ENCODE peak calls at places on chromosomes 5 and 9, in six cellular contexts. One of them, this sample, is unnamed.

GRCh38 chr5:68533571-68534051 is 318.1 kb downstream of the PIK3R1 start:
- DNase-seq in RWPE2: no peak
- DNase-seq in NB4: peak; percentile 9
- DNase-seq in ovary: no peak
- DNase-seq in transverse colon: peak; percentile 41
- DNase-seq in endothelial cell: no peak
- DNase-seq in this sample: no peak

GRCh38 chr9:37262410-37262809 is 142.0 kb downstream of the ZCCHC7 start:
- DNase-seq in RWPE2: no peak
- DNase-seq in NB4: peak; percentile 10
- DNase-seq in ovary: no peak
- DNase-seq in transverse colon: no peak
- DNase-seq in endothelial cell: peak; percentile 20
- DNase-seq in this sample: no peak

GRCh38 chr9:91119679-91120078 is 242.0 kb downstream of the AUH start:
- DNase-seq in RWPE2: no peak
- DNase-seq in NB4: no peak
- DNase-seq in ovary: no peak
- DNase-seq in transverse colon: no peak
- DNase-seq in endothelial cell: no peak
- DNase-seq in this sample: no peak

GRCh38 chr9:114366334-114367128 is 21.3 kb downstream of the AKNA start:
- DNase-seq in RWPE2: no peak
- DNase-seq in NB4: peak; percentile 84
- DNase-seq in ovary: no peak
- DNase-seq in transverse colon: peak; percentile 47
- DNase-seq in endothelial cell: no peak
- DNase-seq in this sample: no peak

GRCh38 chr9:72443855-72444254 is 77.6 kb upstream of the TMC1 start:
- DNase-seq in RWPE2: no peak
- DNase-seq in NB4: peak; percentile 71
- DNase-seq in ovary: no peak
- DNase-seq in transverse colon: no peak
- DNase-seq in endothelial cell: no peak
- DNase-seq in this sample: no peak

GRCh38 chr9:70080481-70081119 is 37.0 kb downstream of the MAMDC2 start:
- DNase-seq in RWPE2: no peak
- DNase-seq in NB4: peak; percentile 3
- DNase-seq in ovary: no peak
- DNase-seq in transverse colon: no peak
- DNase-seq in endothelial cell: no peak
- DNase-seq in this sample: no peak

GRCh38 chr5:174387448-174387847 is 336.9 kb upstream of the MSX2 start:
- DNase-seq in RWPE2: no peak
- DNase-seq in NB4: no peak
- DNase-seq in ovary: no peak
- DNase-seq in transverse colon: no peak
- DNase-seq in endothelial cell: no peak
- DNase-seq in this sample: no peak

GRCh38 chr9:137147793-137148160 is 8.8 kb downstream of the GRIN1 start:
- DNase-seq in RWPE2: peak; percentile 58
- DNase-seq in NB4: no peak
- DNase-seq in ovary: no peak
- DNase-seq in transverse colon: no peak
- DNase-seq in endothelial cell: no peak
- DNase-seq in this sample: no peak

GRCh38 chr9:76773051-76773450 is 8.8 kb downstream of the PCA3 start:
- DNase-seq in RWPE2: no peak
- DNase-seq in NB4: no peak
- DNase-seq in ovary: no peak
- DNase-seq in transverse colon: no peak
- DNase-seq in endothelial cell: no peak
- DNase-seq in this sample: no peak

GRCh38 chr9:135119496-135120064 is 32.1 kb downstream of the OLFM1 start:
- DNase-seq in RWPE2: no peak
- DNase-seq in NB4: no peak
- DNase-seq in ovary: no peak
- DNase-seq in transverse colon: no peak
- DNase-seq in endothelial cell: no peak
- DNase-seq in this sample: no peak

GRCh38 chr9:33388110-33388994 is 14.0 kb downstream of the AQP7 start:
- DNase-seq in RWPE2: no peak
- DNase-seq in NB4: no peak
- DNase-seq in ovary: no peak
- DNase-seq in transverse colon: no peak
- DNase-seq in endothelial cell: no peak
- DNase-seq in this sample: no peak

GRCh38 chr9:115837618-115838017 is 316.0 kb upstream of the PAPPA start:
- DNase-seq in RWPE2: no peak
- DNase-seq in NB4: no peak
- DNase-seq in ovary: no peak
- DNase-seq in transverse colon: no peak
- DNase-seq in endothelial cell: no peak
- DNase-seq in this sample: no peak

GRCh38 chr5:113606298-113607134 is 93.0 kb downstream of the YTHDC2 start:
- DNase-seq in RWPE2: no peak
- DNase-seq in NB4: peak; percentile 54
- DNase-seq in ovary: peak; percentile 51
- DNase-seq in transverse colon: peak; percentile 11
- DNase-seq in endothelial cell: peak; percentile 66
- DNase-seq in this sample: no peak

GRCh38 chr9:69433968-69434367 is 109.0 kb downstream of the ENTREP1 start:
- DNase-seq in RWPE2: no peak
- DNase-seq in NB4: no peak
- DNase-seq in ovary: no peak
- DNase-seq in transverse colon: no peak
- DNase-seq in endothelial cell: no peak
- DNase-seq in this sample: no peak

GRCh38 chr9:132078369-132079356 is 1.0 kb downstream of the MED27 start:
- DNase-seq in RWPE2: no peak
- DNase-seq in NB4: no peak
- DNase-seq in ovary: peak; percentile 43
- DNase-seq in transverse colon: no peak
- DNase-seq in endothelial cell: no peak
- DNase-seq in this sample: peak; percentile 15

GRCh38 chr9:133050781-133051180 is 11.0 kb upstream of the CEL start:
- DNase-seq in RWPE2: no peak
- DNase-seq in NB4: no peak
- DNase-seq in ovary: no peak
- DNase-seq in transverse colon: peak; percentile 81
- DNase-seq in endothelial cell: no peak
- DNase-seq in this sample: no peak

GRCh38 chr5:158463188-158463587 is 604.2 kb upstream of the CLINT1 start:
- DNase-seq in RWPE2: no peak
- DNase-seq in NB4: no peak
- DNase-seq in ovary: no peak
- DNase-seq in transverse colon: no peak
- DNase-seq in endothelial cell: no peak
- DNase-seq in this sample: no peak

GRCh38 chr5:67493676-67494075 is 297.1 kb upstream of the CD180 start:
- DNase-seq in RWPE2: no peak
- DNase-seq in NB4: peak; percentile 25
- DNase-seq in ovary: no peak
- DNase-seq in transverse colon: peak; percentile 54
- DNase-seq in endothelial cell: peak; percentile 27
- DNase-seq in this sample: no peak

GRCh38 chr9:107175826-107176500 is 107.1 kb upstream of the RAD23B start:
- DNase-seq in RWPE2: no peak
- DNase-seq in NB4: peak; percentile 38
- DNase-seq in ovary: no peak
- DNase-seq in transverse colon: no peak
- DNase-seq in endothelial cell: no peak
- DNase-seq in this sample: no peak

GRCh38 chr9:125604189-125604588 is 102.8 kb downstream of the MAPKAP1 start:
- DNase-seq in RWPE2: no peak
- DNase-seq in NB4: no peak
- DNase-seq in ovary: no peak
- DNase-seq in transverse colon: no peak
- DNase-seq in endothelial cell: no peak
- DNase-seq in this sample: no peak

GRCh38 chr5:36876965-36877666 is 547 bp downstream of the NIPBL start:
- DNase-seq in RWPE2: peak; percentile 73
- DNase-seq in NB4: peak; percentile 79
- DNase-seq in ovary: peak; percentile 77
- DNase-seq in transverse colon: peak; percentile 66
- DNase-seq in endothelial cell: peak; percentile 64
- DNase-seq in this sample: peak; percentile 60

GRCh38 chr5:36874465-36874864 is 2.1 kb upstream of the NIPBL start:
- DNase-seq in RWPE2: no peak
- DNase-seq in NB4: peak; percentile 29
- DNase-seq in ovary: no peak
- DNase-seq in transverse colon: no peak
- DNase-seq in endothelial cell: no peak
- DNase-seq in this sample: no peak

GRCh38 chr5:36875051-36875788 is 1.3 kb upstream of the NIPBL start:
- DNase-seq in RWPE2: peak; percentile 66
- DNase-seq in NB4: peak; percentile 84
- DNase-seq in ovary: peak; percentile 60
- DNase-seq in transverse colon: peak; percentile 58
- DNase-seq in endothelial cell: peak; percentile 57
- DNase-seq in this sample: peak; percentile 38

GRCh38 chr5:36876389-36876964 is at the start of gene NIPBL:
- DNase-seq in RWPE2: peak; percentile 96
- DNase-seq in NB4: peak; percentile 97
- DNase-seq in ovary: peak; percentile 88
- DNase-seq in transverse colon: peak; percentile 92
- DNase-seq in endothelial cell: peak; percentile 84
- DNase-seq in this sample: peak; percentile 83

DNA sequence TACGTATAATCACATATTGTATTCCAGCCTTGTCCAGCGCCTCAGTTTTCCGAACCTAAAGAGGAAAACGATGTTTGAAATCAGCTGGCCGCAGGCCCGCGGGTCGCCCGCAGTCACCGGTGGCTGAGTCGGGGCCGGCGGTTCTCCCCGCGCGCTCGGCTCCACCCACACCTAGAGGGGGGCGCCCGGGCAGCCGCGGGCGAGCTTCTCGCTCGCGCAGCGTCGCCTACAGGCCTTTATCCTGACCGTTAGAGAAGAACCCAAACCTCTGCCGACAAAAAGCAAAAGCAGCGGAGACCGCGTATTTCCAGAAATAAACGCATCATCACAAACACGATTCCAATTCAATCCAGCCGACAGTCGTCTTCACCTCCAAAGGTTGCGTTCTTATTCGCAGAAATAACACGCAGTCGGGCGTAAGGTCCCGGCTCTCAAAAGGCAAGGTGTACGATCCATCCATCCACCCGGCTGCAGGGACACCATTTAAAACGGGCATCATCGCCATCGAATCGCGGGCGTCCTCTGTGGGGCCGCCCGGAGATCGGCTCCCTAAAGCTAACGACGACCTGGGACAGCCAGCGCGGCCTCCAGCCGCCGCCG is 680 bp upstream of the NIPBL start:
- DNase-seq in RWPE2: peak; percentile 82
- DNase-seq in NB4: peak; percentile 89
- DNase-seq in ovary: peak; percentile 84
- DNase-seq in transverse colon: peak; percentile 86
- DNase-seq in endothelial cell: peak; percentile 82
- DNase-seq in this sample: peak; percentile 75
- TF ChIP-seq CTCF in RWPE2: peak; percentile 82
- TF ChIP-seq CTCF in NB4: peak; percentile 59
- TF ChIP-seq CTCF in ovary: peak; percentile 40
- TF ChIP-seq CTCF in transverse colon: peak; percentile 48
- TF ChIP-seq CTCF in endothelial cell: no peak
- TF ChIP-seq CTCF in this sample: peak; percentile 49

DNA sequence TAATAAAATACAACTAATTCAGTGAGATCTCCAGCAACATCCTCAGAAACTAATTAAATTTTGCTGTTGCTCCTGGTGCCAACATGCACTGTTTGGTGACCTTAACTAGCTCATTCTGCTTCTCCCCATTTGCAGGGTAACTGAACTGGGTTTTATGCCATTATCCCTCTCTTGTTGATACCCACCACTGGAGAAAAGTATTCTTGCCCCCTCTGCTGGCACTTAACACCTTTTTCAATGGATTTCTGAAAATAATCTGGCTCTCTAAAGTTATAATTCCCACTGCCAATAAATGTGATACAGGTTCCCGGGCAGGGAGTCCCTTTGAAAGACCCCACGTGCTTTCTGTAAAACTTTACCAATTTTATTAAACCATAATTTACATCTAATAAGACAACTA is 394.3 kb downstream of the OSTF1 start:
- DNase-seq in RWPE2: no peak
- DNase-seq in NB4: no peak
- DNase-seq in ovary: no peak
- DNase-seq in transverse colon: no peak
- DNase-seq in endothelial cell: no peak
- DNase-seq in this sample: no peak
- TF ChIP-seq CTCF in RWPE2: peak; percentile 11
- TF ChIP-seq CTCF in NB4: no peak
- TF ChIP-seq CTCF in ovary: no peak
- TF ChIP-seq CTCF in transverse colon: no peak
- TF ChIP-seq CTCF in endothelial cell: no peak
- TF ChIP-seq CTCF in this sample: no peak

DNA sequence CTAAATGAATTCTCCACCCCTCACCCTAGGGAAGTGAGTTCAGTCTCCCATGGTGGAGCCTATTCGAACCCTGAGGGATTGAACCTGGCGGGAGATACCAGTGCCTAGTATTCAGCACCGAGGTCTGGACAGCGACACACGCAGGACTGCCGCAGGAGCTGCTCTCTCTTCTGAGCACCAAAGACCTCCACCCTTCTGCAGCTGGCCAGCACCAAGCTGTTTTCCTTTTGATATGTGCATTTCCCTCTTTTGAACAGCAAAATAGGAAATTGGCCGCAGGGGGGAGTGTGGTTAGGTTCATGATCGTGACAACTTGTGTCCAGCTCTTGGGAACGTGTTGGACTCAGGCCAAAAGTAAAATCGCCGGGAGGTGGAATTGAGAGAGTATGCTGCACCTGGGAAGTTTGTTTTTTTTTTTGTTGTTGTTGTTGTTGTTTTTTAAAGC is 1.2 kb upstream of the PCSK1 start:
- DNase-seq in RWPE2: no peak
- DNase-seq in NB4: peak; percentile 72
- DNase-seq in ovary: peak; percentile 49
- DNase-seq in transverse colon: peak; percentile 57
- DNase-seq in endothelial cell: peak; percentile 82
- DNase-seq in this sample: no peak
- TF ChIP-seq CTCF in RWPE2: no peak
- TF ChIP-seq CTCF in NB4: no peak
- TF ChIP-seq CTCF in ovary: no peak
- TF ChIP-seq CTCF in transverse colon: no peak
- TF ChIP-seq CTCF in endothelial cell: peak; percentile 14
- TF ChIP-seq CTCF in this sample: no peak

GRCh38 chr9:28774433-28775029 is 1201.2 kb upstream of the C9orf72 start:
- DNase-seq in RWPE2: no peak
- DNase-seq in NB4: peak; percentile 63
- DNase-seq in ovary: no peak
- DNase-seq in transverse colon: no peak
- DNase-seq in endothelial cell: no peak
- DNase-seq in this sample: no peak
- TF ChIP-seq CTCF in RWPE2: peak; percentile 83
- TF ChIP-seq CTCF in NB4: peak; percentile 77
- TF ChIP-seq CTCF in ovary: no peak
- TF ChIP-seq CTCF in transverse colon: peak; percentile 30
- TF ChIP-seq CTCF in endothelial cell: peak; percentile 76
- TF ChIP-seq CTCF in this sample: peak; percentile 64

DNA sequence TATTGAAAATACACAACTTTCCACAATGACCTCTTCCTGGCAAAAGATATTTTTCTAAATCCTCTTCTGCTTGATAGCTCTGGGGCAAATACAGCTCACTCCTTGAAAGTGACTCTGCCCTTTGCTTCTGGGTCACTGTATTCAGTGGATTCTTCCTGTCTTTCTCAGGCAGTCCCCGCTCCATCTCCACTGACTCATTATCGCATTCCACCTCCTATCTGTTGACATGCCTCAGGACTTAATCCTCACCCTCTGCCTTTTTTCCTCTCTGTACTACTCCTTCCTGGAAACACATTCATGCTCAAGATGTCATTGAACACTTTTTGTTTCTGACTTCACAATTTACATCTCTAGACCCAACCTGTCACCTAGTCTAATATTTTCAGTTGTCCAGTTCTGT is 8.4 kb upstream of the RGS7BP start:
- DNase-seq in RWPE2: no peak
- DNase-seq in NB4: no peak
- DNase-seq in ovary: no peak
- DNase-seq in transverse colon: no peak
- DNase-seq in endothelial cell: no peak
- DNase-seq in this sample: no peak
- TF ChIP-seq CTCF in RWPE2: no peak
- TF ChIP-seq CTCF in NB4: no peak
- TF ChIP-seq CTCF in ovary: no peak
- TF ChIP-seq CTCF in transverse colon: no peak
- TF ChIP-seq CTCF in endothelial cell: no peak
- TF ChIP-seq CTCF in this sample: no peak